ENCODE peak calls at places on chromosomes 5 and 9, in seven cellular contexts. F is effector CD4-positive, alpha-beta T cell; U is tibial artery; S is ELF-1; H is stimulated activated CD4-positive, alpha-beta T cell treated with anti-CD3 and anti-CD28 coated beads, Interleukin-15, amount 100 ng/mL, for 1 hour; J is caudate nucleus; C is posterior cingulate gyrus. O is an unnamed sample.
A peak's percentile ranks its signal among the peaks of the same experiment; 100 is the strongest.

GRCh38 chr9:36166150-36166927 is 2.8 kb upstream of the CCIN start:
- DNase-seq in F (peak; percentile 75), J (no peak), H (peak; percentile 72), S (peak; percentile 94), U (peak; percentile 89), C (peak; percentile 81), O (peak; percentile 94)

GRCh38 chr9:93582115-93582514 is 5.7 kb downstream of the PHF2 start:
- DNase-seq in H (no peak), U (peak; percentile 56), C (peak; percentile 7), J (no peak), S (no peak), F (no peak), O (peak; percentile 44)

GRCh38 chr5:140391312-140391711 is 10.3 kb upstream of the ANKHD1 start:
- DNase-seq in H (no peak), C (no peak), S (no peak), U (no peak), J (no peak), F (no peak), O (no peak)

GRCh38 chr9:76817489-76817888 is 53.3 kb downstream of the PCA3 start:
- DNase-seq in F (no peak), J (no peak), H (no peak), C (no peak), S (no peak), U (no peak), O (no peak)

GRCh38 chr5:176743828-176744583 is 66.4 kb upstream of the UNC5A start:
- DNase-seq in F (no peak), U (peak; percentile 28), C (no peak), H (no peak), J (no peak), S (no peak), O (peak; percentile 59)

GRCh38 chr5:6576861-6577501 is 55.9 kb downstream of the NSUN2 start:
- DNase-seq in S (peak; percentile 36), J (no peak), F (no peak), C (no peak), U (no peak), H (no peak), O (peak; percentile 72)

GRCh38 chr9:127711226-127711701 is 4.2 kb downstream of the PTRH1 start:
- DNase-seq in F (no peak), U (no peak), S (no peak), C (no peak), J (no peak), H (no peak), O (no peak)

GRCh38 chr5:61120534-61120933 is 41.7 kb downstream of the SMIM15 start:
- DNase-seq in J (no peak), C (no peak), H (no peak), F (no peak), U (no peak), S (no peak), O (no peak)

GRCh38 chr5:72693546-72693945 is 122.9 kb upstream of the TNPO1 start:
- DNase-seq in S (no peak), F (no peak), C (no peak), U (no peak), H (no peak), J (no peak), O (no peak)

GRCh38 chr5:140480310-140481014 is 67.0 kb upstream of the EIF4EBP3 start:
- DNase-seq in U (no peak), C (no peak), H (no peak), J (no peak), S (no peak), F (no peak), O (no peak)

GRCh38 chr9:69985971-69986370 is 57.7 kb upstream of the MAMDC2 start:
- DNase-seq in C (no peak), F (no peak), H (no peak), S (no peak), U (no peak), J (no peak), O (no peak)

GRCh38 chr9:107755267-107755666 is 265.7 kb upstream of the KLF4 start:
- DNase-seq in F (no peak), S (peak; percentile 33), C (no peak), J (no peak), U (no peak), H (no peak), O (no peak)

GRCh38 chr9:35085078-35085477 is 5.3 kb upstream of the FANCG start:
- DNase-seq in H (no peak), U (no peak), S (no peak), F (no peak), J (no peak), C (no peak), O (no peak)

GRCh38 chr9:34623386-34624235 is 3.3 kb upstream of the DCTN3 start:
- DNase-seq in F (no peak), C (no peak), U (no peak), J (no peak), S (peak; percentile 25), H (no peak), O (no peak)

GRCh38 chr9:123742009-123742767 is 187.7 kb downstream of the DENND1A start:
- DNase-seq in H (no peak), J (no peak), U (peak; percentile 65), F (no peak), C (peak; percentile 30), S (no peak), O (no peak)

GRCh38 chr9:113298311-113298710 is 4.9 kb downstream of the RNF183 start:
- DNase-seq in C (no peak), F (no peak), S (no peak), H (no peak), J (no peak), U (no peak), O (no peak)

GRCh38 chr5:134177197-134178171 is 734 bp upstream of the SKP1 start:
- DNase-seq in F (no peak), S (peak; percentile 81), C (peak; percentile 57), J (no peak), H (no peak), U (no peak), O (peak; percentile 90)

GRCh38 chr9:69824497-69825252 is 4.1 kb downstream of the CFAP95 start:
- DNase-seq in S (no peak), C (no peak), J (no peak), F (no peak), U (no peak), H (no peak), O (no peak)

GRCh38 chr5:30524428-30524827 is 669.1 kb upstream of the CDH6 start:
- DNase-seq in H (no peak), U (no peak), J (no peak), C (no peak), F (no peak), S (no peak), O (no peak)

GRCh38 chr5:77232959-77233358 is 22.5 kb downstream of the PDE8B start:
- DNase-seq in S (no peak), U (no peak), H (no peak), C (no peak), J (no peak), F (no peak), O (no peak)

GRCh38 chr5:26482817-26483375 is 555.5 kb downstream of the CDH9 start:
- DNase-seq in S (peak; percentile 55), C (peak; percentile 18), J (no peak), U (no peak), F (no peak), H (no peak), O (peak; percentile 89)

GRCh38 chr9:77807295-77807694 is 159.2 kb upstream of the GNA14 start:
- DNase-seq in H (no peak), U (no peak), J (no peak), F (no peak), S (no peak), C (no peak), O (no peak)

GRCh38 chr5:150138551-150139265 is 16.9 kb downstream of the PDGFRB start:
- DNase-seq in F (no peak), C (no peak), S (peak; percentile 96), H (no peak), U (peak; percentile 95), J (no peak), O (peak; percentile 87)

GRCh38 chr5:68380071-68380470 is 164.5 kb downstream of the PIK3R1 start:
- DNase-seq in F (no peak), C (no peak), S (no peak), J (no peak), H (no peak), U (no peak), O (no peak)

GRCh38 chr5:32030226-32030625 is 143.9 kb downstream of the GOLPH3 start:
- DNase-seq in C (no peak), J (no peak), S (no peak), F (no peak), U (no peak), H (no peak), O (no peak)

GRCh38 chr9:129776938-129777768 is 24.3 kb upstream of the PTGES start:
- DNase-seq in J (no peak), H (no peak), C (peak; percentile 62), F (peak; percentile 11), U (peak; percentile 97), S (peak; percentile 91), O (peak; percentile 86)

GRCh38 chr5:1249366-1250280 is 24.4 kb downstream of the SLC6A18 start:
- DNase-seq in F (no peak), U (no peak), J (no peak), H (no peak), S (no peak), C (no peak), O (no peak)

GRCh38 chr5:109921735-109922395 is 232.1 kb downstream of the MAN2A1 start:
- DNase-seq in F (peak; percentile 47), J (no peak), C (no peak), S (no peak), H (peak; percentile 16), U (no peak), O (no peak)

GRCh38 chr9:84939766-84940165 is 270.2 kb downstream of the NTRK2 start:
- DNase-seq in S (no peak), C (no peak), F (no peak), H (no peak), J (no peak), U (no peak), O (no peak)

GRCh38 chr5:40359093-40359492 is 320.6 kb upstream of the PTGER4 start:
- DNase-seq in C (no peak), S (no peak), U (no peak), H (no peak), J (no peak), F (no peak), O (no peak)

GRCh38 chr9:127035948-127036347 is 86.5 kb downstream of the ANGPTL2 start:
- DNase-seq in S (no peak), F (no peak), J (no peak), C (peak; percentile 34), H (no peak), U (peak; percentile 80), O (peak; percentile 6)

GRCh38 chr9:82513242-82513750 is 524.7 kb downstream of the SPATA31D1 start:
- DNase-seq in U (no peak), J (no peak), F (no peak), C (no peak), H (no peak), S (no peak), O (no peak)

GRCh38 chr9:26058111-26058895 is 380.1 kb upstream of the TUSC1 start:
- DNase-seq in U (no peak), C (no peak), F (no peak), J (no peak), S (no peak), H (no peak), O (no peak)